ENCODE peak calls at places on chromosomes 7 and 10, in seven cellular contexts. S is GM12891, A is H1, N is RWPE1, K is GM13977, O is ovary, U is astrocyte of the hippocampus. T is an unnamed sample.

GRCh38 chr7:155618708-155619633 is 25.5 kb upstream of the RBM33 start:
- DNase-seq in S (no peak), N (no peak), O (no peak), U (peak), K (no peak), A (no peak), T (no peak)

GRCh38 chr7:5549096-5549896 is 125.7 kb upstream of the TNRC18 start:
- DNase-seq in N (peak), K (peak), U (peak), O (no peak), A (no peak), S (no peak), T (no peak)

GRCh38 chr7:150948791-150949251 is 29.3 kb downstream of the KCNH2 start:
- DNase-seq in S (peak), K (peak), U (no peak), O (no peak), A (no peak), N (no peak), T (no peak)

GRCh38 chr7:44463169-44463808 is 27.2 kb downstream of the NUDCD3 start:
- DNase-seq in N (no peak), A (no peak), K (no peak), U (no peak), O (no peak), S (no peak), T (no peak)

GRCh38 chr7:92749327-92749730 is 87.0 kb downstream of the CDK6 start:
- DNase-seq in O (no peak), K (no peak), A (no peak), S (no peak), U (peak), N (no peak), T (no peak)

GRCh38 chr7:151012921-151013347 is 11.4 kb downstream of the ATG9B start:
- DNase-seq in K (no peak), U (peak), S (no peak), O (no peak), A (no peak), N (peak), T (peak)

GRCh38 chr10:130027716-130028464 is 63.8 kb upstream of the EBF3 start:
- DNase-seq in U (no peak), K (no peak), N (peak), O (no peak), A (no peak), S (no peak), T (no peak)

GRCh38 chr7:140689199-140690152 is 7.0 kb upstream of the NDUFB2 start:
- DNase-seq in K (no peak), N (no peak), U (no peak), O (no peak), A (no peak), S (no peak), T (no peak)

GRCh38 chr7:106723398-106723797 is 62.4 kb upstream of the CCDC71L start:
- DNase-seq in K (no peak), S (no peak), N (no peak), O (no peak), A (no peak), U (no peak), T (no peak)

GRCh38 chr10:60848126-60848525 is 69.8 kb downstream of the CDK1 start:
- DNase-seq in K (no peak), N (no peak), O (peak), U (peak), A (no peak), S (no peak), T (no peak)

GRCh38 chr7:157658851-157659412 is 322.1 kb downstream of the DNAJB6 start:
- DNase-seq in U (no peak), O (no peak), S (no peak), K (no peak), N (no peak), A (no peak), T (no peak)

GRCh38 chr7:115097175-115097671 is 175.3 kb downstream of the MDFIC start:
- DNase-seq in U (peak), K (no peak), A (no peak), N (peak), O (no peak), S (no peak), T (no peak)

GRCh38 chr10:90579602-90580242 is 278.1 kb downstream of the HTR7 start:
- DNase-seq in K (no peak), S (no peak), A (peak), N (peak), O (no peak), U (peak), T (peak)

GRCh38 chr10:21534611-21535493 is 820 bp downstream of the MLLT10 start:
- DNase-seq in S (peak), K (peak), O (peak), A (no peak), N (no peak), U (peak), T (peak)

GRCh38 chr7:15686957-15687644 is 618 bp upstream of the MEOX2 start:
- DNase-seq in S (no peak), N (no peak), A (no peak), K (no peak), U (peak), O (no peak), T (peak)

GRCh38 chr7:157423886-157424565 is 87.2 kb downstream of the DNAJB6 start:
- DNase-seq in A (no peak), K (no peak), S (no peak), N (no peak), U (no peak), O (no peak), T (no peak)

GRCh38 chr10:75231672-75232581 is 3.8 kb downstream of the COMTD1 start:
- DNase-seq in K (no peak), A (no peak), S (no peak), U (no peak), N (no peak), O (no peak), T (no peak)

GRCh38 chr7:93414574-93414973 is 159.9 kb downstream of the CALCR start:
- DNase-seq in N (no peak), K (no peak), U (no peak), O (no peak), A (no peak), S (no peak), T (no peak)

GRCh38 chr7:133540096-133540860 is 287.4 kb downstream of the EXOC4 start:
- DNase-seq in A (no peak), U (peak), N (no peak), K (no peak), O (no peak), S (no peak), T (no peak)

GRCh38 chr7:104267701-104268368 is 60.0 kb upstream of the ORC5 start:
- DNase-seq in S (no peak), K (no peak), O (no peak), U (peak), A (no peak), N (peak), T (no peak)

GRCh38 chr10:69911571-69912528 is 110.1 kb downstream of the COL13A1 start:
- DNase-seq in A (no peak), N (no peak), K (no peak), S (no peak), O (no peak), U (peak), T (no peak)

GRCh38 chr10:97454330-97455036 is 8.5 kb downstream of the ZDHHC16 start:
- DNase-seq in N (no peak), K (no peak), O (peak), A (no peak), S (no peak), U (peak), T (no peak)

GRCh38 chr10:83957168-83957750 is 182.1 kb upstream of the GHITM start:
- DNase-seq in K (no peak), U (no peak), O (no peak), A (no peak), N (no peak), S (no peak), T (peak)

GRCh38 chr10:4067552-4068254 is 282.7 kb upstream of the KLF6 start:
- DNase-seq in U (no peak), O (no peak), N (no peak), K (peak), S (no peak), A (no peak), T (no peak)

GRCh38 chr7:27175626-27176342 is 1.7 kb upstream of the HOXA10 start:
- DNase-seq in K (no peak), N (no peak), U (no peak), O (peak), A (no peak), S (no peak), T (no peak)